ENCODE peak calls at places on chromosomes 6 and 20, in nine cellular contexts. E, I, B, V, T, W, X, K and N are unnamed samples.

GRCh38 chr20:8880085-8880853 is 188.6 kb upstream of the PLCB4 start:
- DNase-seq in V (no peak), I (no peak), B (no peak), E (no peak), X (no peak), K (no peak), W (no peak), T (no peak), N (no peak)

GRCh38 chr6:81801489-81801888 is 49.0 kb upstream of the TENT5A start:
- DNase-seq in E (no peak), W (no peak), K (no peak), B (no peak), V (no peak), T (no peak), I (no peak), X (no peak), N (no peak)

GRCh38 chr6:41963371-41963770 is 21.8 kb upstream of the CCND3 start:
- DNase-seq in E (no peak), W (no peak), I (no peak), B (no peak), X (no peak), V (no peak), T (no peak), K (no peak), N (no peak)

GRCh38 chr6:136534268-136534667 is 16.0 kb downstream of the MAP7 start:
- DNase-seq in X (no peak), V (no peak), B (no peak), K (no peak), E (no peak), I (no peak), W (no peak), T (no peak), N (no peak)

GRCh38 chr20:22921595-22922421 is 113.3 kb upstream of the SSTR4 start:
- DNase-seq in V (no peak), E (no peak), W (no peak), T (no peak), K (peak; percentile 54), I (no peak), X (no peak), B (no peak), N (no peak)

GRCh38 chr6:50990750-50991446 is 172.2 kb downstream of the TFAP2B start:
- DNase-seq in T (no peak), K (no peak), V (no peak), B (no peak), I (no peak), X (no peak), W (no peak), E (no peak), N (no peak)

GRCh38 chr6:153170511-153170910 is 39.4 kb upstream of the RGS17 start:
- DNase-seq in V (peak; percentile 58), I (no peak), E (no peak), K (peak; percentile 56), T (no peak), B (no peak), X (no peak), W (no peak), N (no peak)

GRCh38 chr20:63223121-63223825 is 7.3 kb upstream of the YTHDF1 start:
- DNase-seq in B (peak; percentile 81), V (no peak), X (peak; percentile 26), I (peak; percentile 27), W (peak; percentile 37), K (no peak), T (peak; percentile 50), E (no peak), N (peak; percentile 54)

GRCh38 chr6:139597781-139598368 is 223.4 kb upstream of the CITED2 start:
- DNase-seq in I (peak; percentile 69), V (peak; percentile 38), B (no peak), K (peak; percentile 95), E (peak; percentile 93), W (no peak), X (no peak), T (no peak), N (no peak)

GRCh38 chr6:163726037-163726695 is 311.6 kb downstream of the QKI start:
- DNase-seq in B (no peak), V (no peak), W (no peak), I (no peak), T (no peak), K (no peak), X (no peak), E (peak; percentile 44), N (no peak)

GRCh38 chr20:21933526-21933925 is 228.1 kb downstream of the PAX1 start:
- DNase-seq in K (no peak), X (no peak), V (no peak), B (no peak), I (no peak), E (no peak), W (no peak), T (no peak), N (no peak)

GRCh38 chr6:21115111-21115510 is 478.4 kb upstream of the SOX4 start:
- DNase-seq in W (no peak), E (no peak), T (no peak), V (no peak), I (peak; percentile 25), B (no peak), X (no peak), K (no peak), N (no peak)

GRCh38 chr6:16787128-16787685 is 25.9 kb upstream of the ATXN1 start:
- DNase-seq in K (no peak), E (no peak), I (no peak), V (no peak), X (no peak), T (no peak), W (no peak), B (no peak), N (no peak)

GRCh38 chr6:149060985-149061760 is 256.3 kb upstream of the TAB2 start:
- DNase-seq in V (no peak), K (peak; percentile 63), T (no peak), I (no peak), W (no peak), B (no peak), E (no peak), X (no peak), N (no peak)

GRCh38 chr6:36469148-36469661 is 26.4 kb downstream of the KCTD20 start:
- DNase-seq in X (no peak), B (no peak), V (no peak), I (no peak), T (no peak), K (no peak), W (no peak), E (no peak), N (no peak)

GRCh38 chr20:2708073-2708415 is 15.5 kb downstream of the EBF4 start:
- DNase-seq in E (no peak), X (no peak), B (no peak), I (no peak), T (no peak), V (no peak), K (no peak), W (no peak), N (no peak)

GRCh38 chr6:6721606-6722005 is 133.1 kb downstream of the LY86 start:
- DNase-seq in T (no peak), V (no peak), K (no peak), X (no peak), E (no peak), B (no peak), W (no peak), I (no peak), N (no peak)

GRCh38 chr6:14932485-14933178 is 313.2 kb upstream of the JARID2 start:
- DNase-seq in T (no peak), B (no peak), V (no peak), I (no peak), W (no peak), K (no peak), X (no peak), E (no peak), N (no peak)